ENCODE peak calls at places on chromosome 12, in seven cellular contexts. One of them, this sample, is unnamed.
A peak's percentile ranks its signal among the peaks of the same experiment; 100 is the strongest.

GRCh38 chr12:40254455-40255085 is 29.8 kb downstream of the LRRK2 start:
- DNase-seq in A673: no peak
- DNase-seq in adipocyte: no peak
- DNase-seq in lower lobe of right lung: no peak
- DNase-seq in Karpas-422: no peak
- DNase-seq in ovary: no peak
- DNase-seq in stomach: no peak
- DNase-seq in this sample: no peak

GRCh38 chr12:115489253-115489652 is 788.2 kb downstream of the MED13L start:
- DNase-seq in ovary: no peak
- DNase-seq in Karpas-422: no peak
- DNase-seq in stomach: no peak
- DNase-seq in adipocyte: no peak
- DNase-seq in lower lobe of right lung: no peak
- DNase-seq in A673: no peak
- DNase-seq in this sample: no peak

GRCh38 chr12:131862994-131863710 is 31.3 kb upstream of the ULK1 start:
- DNase-seq in Karpas-422: no peak
- DNase-seq in stomach: no peak
- DNase-seq in adipocyte: peak; percentile 56
- DNase-seq in A673: peak; percentile 82
- DNase-seq in lower lobe of right lung: no peak
- DNase-seq in ovary: peak; percentile 45
- DNase-seq in this sample: no peak

GRCh38 chr12:80422549-80422948 is 21.5 kb upstream of the PTPRQ start:
- DNase-seq in ovary: no peak
- DNase-seq in lower lobe of right lung: no peak
- DNase-seq in A673: no peak
- DNase-seq in adipocyte: peak; percentile 89
- DNase-seq in stomach: no peak
- DNase-seq in Karpas-422: no peak
- DNase-seq in this sample: no peak

GRCh38 chr12:78386871-78387270 is 477.7 kb upstream of the SYT1 start:
- DNase-seq in lower lobe of right lung: no peak
- DNase-seq in ovary: no peak
- DNase-seq in stomach: no peak
- DNase-seq in adipocyte: no peak
- DNase-seq in Karpas-422: no peak
- DNase-seq in A673: no peak
- DNase-seq in this sample: no peak

GRCh38 chr12:92511776-92512175 is 191.0 kb upstream of the PLEKHG7 start:
- DNase-seq in A673: no peak
- DNase-seq in ovary: no peak
- DNase-seq in adipocyte: no peak
- DNase-seq in lower lobe of right lung: no peak
- DNase-seq in Karpas-422: no peak
- DNase-seq in stomach: no peak
- DNase-seq in this sample: no peak

GRCh38 chr12:111842556-111843396 is 748 bp downstream of the MAPKAPK5 start:
- DNase-seq in A673: peak; percentile 29
- DNase-seq in adipocyte: peak; percentile 51
- DNase-seq in ovary: no peak
- DNase-seq in lower lobe of right lung: no peak
- DNase-seq in Karpas-422: peak; percentile 66
- DNase-seq in stomach: no peak
- DNase-seq in this sample: peak; percentile 77

GRCh38 chr12:54017845-54018607 is 9.2 kb downstream of the HOXC8 start:
- DNase-seq in Karpas-422: peak; percentile 98
- DNase-seq in A673: peak; percentile 99
- DNase-seq in ovary: peak; percentile 96
- DNase-seq in adipocyte: peak; percentile 61
- DNase-seq in lower lobe of right lung: peak; percentile 68
- DNase-seq in stomach: peak; percentile 67
- DNase-seq in this sample: peak; percentile 36

GRCh38 chr12:44532940-44533339 is 343.2 kb downstream of the NELL2 start:
- DNase-seq in ovary: no peak
- DNase-seq in Karpas-422: no peak
- DNase-seq in adipocyte: no peak
- DNase-seq in stomach: no peak
- DNase-seq in lower lobe of right lung: no peak
- DNase-seq in A673: no peak
- DNase-seq in this sample: no peak

GRCh38 chr12:69042557-69042956 is 109.6 kb upstream of the CPM start:
- DNase-seq in lower lobe of right lung: no peak
- DNase-seq in adipocyte: peak; percentile 19
- DNase-seq in Karpas-422: no peak
- DNase-seq in ovary: no peak
- DNase-seq in stomach: no peak
- DNase-seq in A673: no peak
- DNase-seq in this sample: no peak

GRCh38 chr12:70698345-70698744 is 61.1 kb upstream of the PTPRB start:
- DNase-seq in A673: no peak
- DNase-seq in lower lobe of right lung: no peak
- DNase-seq in Karpas-422: no peak
- DNase-seq in adipocyte: no peak
- DNase-seq in stomach: no peak
- DNase-seq in ovary: no peak
- DNase-seq in this sample: no peak

GRCh38 chr12:13248956-13249355 is 52.4 kb downstream of the EMP1 start:
- DNase-seq in adipocyte: no peak
- DNase-seq in Karpas-422: no peak
- DNase-seq in stomach: no peak
- DNase-seq in A673: no peak
- DNase-seq in ovary: no peak
- DNase-seq in lower lobe of right lung: no peak
- DNase-seq in this sample: no peak

GRCh38 chr12:68808388-68809189 is 612 bp downstream of the MDM2 start:
- DNase-seq in Karpas-422: peak; percentile 78
- DNase-seq in A673: peak; percentile 75
- DNase-seq in lower lobe of right lung: peak; percentile 87
- DNase-seq in ovary: peak; percentile 74
- DNase-seq in stomach: peak; percentile 79
- DNase-seq in adipocyte: peak; percentile 95
- DNase-seq in this sample: peak; percentile 87

GRCh38 chr12:12156116-12156515 is 85.4 kb downstream of the BCL2L14 start:
- DNase-seq in ovary: no peak
- DNase-seq in Karpas-422: no peak
- DNase-seq in stomach: no peak
- DNase-seq in A673: no peak
- DNase-seq in adipocyte: no peak
- DNase-seq in lower lobe of right lung: no peak
- DNase-seq in this sample: no peak

GRCh38 chr12:100539209-100539608 is 34.3 kb upstream of the GAS2L3 start:
- DNase-seq in lower lobe of right lung: no peak
- DNase-seq in Karpas-422: peak; percentile 68
- DNase-seq in stomach: no peak
- DNase-seq in adipocyte: peak; percentile 48
- DNase-seq in A673: peak; percentile 64
- DNase-seq in ovary: no peak
- DNase-seq in this sample: peak; percentile 29

GRCh38 chr12:107590369-107591094 is 95.1 kb upstream of the PWP1 start:
- DNase-seq in A673: no peak
- DNase-seq in lower lobe of right lung: no peak
- DNase-seq in Karpas-422: no peak
- DNase-seq in ovary: no peak
- DNase-seq in adipocyte: no peak
- DNase-seq in stomach: no peak
- DNase-seq in this sample: no peak

GRCh38 chr12:101782544-101782855 is 43.2 kb upstream of the SYCP3 start:
- DNase-seq in Karpas-422: no peak
- DNase-seq in A673: no peak
- DNase-seq in stomach: no peak
- DNase-seq in ovary: no peak
- DNase-seq in adipocyte: no peak
- DNase-seq in lower lobe of right lung: no peak
- DNase-seq in this sample: no peak

GRCh38 chr12:112314981-112315380 is 67.2 kb downstream of the HECTD4 start:
- DNase-seq in ovary: no peak
- DNase-seq in stomach: no peak
- DNase-seq in lower lobe of right lung: no peak
- DNase-seq in adipocyte: no peak
- DNase-seq in A673: no peak
- DNase-seq in Karpas-422: no peak
- DNase-seq in this sample: no peak

GRCh38 chr12:93243382-93243688 is 134.4 kb upstream of the NUDT4 start:
- DNase-seq in A673: no peak
- DNase-seq in adipocyte: no peak
- DNase-seq in lower lobe of right lung: no peak
- DNase-seq in ovary: no peak
- DNase-seq in Karpas-422: no peak
- DNase-seq in stomach: no peak
- DNase-seq in this sample: no peak

GRCh38 chr12:52392465-52393007 is 7.1 kb upstream of the KRT84 start:
- DNase-seq in lower lobe of right lung: no peak
- DNase-seq in stomach: no peak
- DNase-seq in Karpas-422: no peak
- DNase-seq in ovary: no peak
- DNase-seq in adipocyte: no peak
- DNase-seq in A673: no peak
- DNase-seq in this sample: no peak

GRCh38 chr12:3492868-3493224 is 1.8 kb downstream of the PRMT8 start:
- DNase-seq in A673: no peak
- DNase-seq in adipocyte: no peak
- DNase-seq in stomach: no peak
- DNase-seq in Karpas-422: no peak
- DNase-seq in ovary: no peak
- DNase-seq in lower lobe of right lung: no peak
- DNase-seq in this sample: no peak

GRCh38 chr12:43057561-43057960 is 468.0 kb upstream of the PRICKLE1 start:
- DNase-seq in A673: no peak
- DNase-seq in lower lobe of right lung: no peak
- DNase-seq in adipocyte: peak; percentile 33
- DNase-seq in stomach: no peak
- DNase-seq in ovary: no peak
- DNase-seq in Karpas-422: no peak
- DNase-seq in this sample: no peak

DNA sequence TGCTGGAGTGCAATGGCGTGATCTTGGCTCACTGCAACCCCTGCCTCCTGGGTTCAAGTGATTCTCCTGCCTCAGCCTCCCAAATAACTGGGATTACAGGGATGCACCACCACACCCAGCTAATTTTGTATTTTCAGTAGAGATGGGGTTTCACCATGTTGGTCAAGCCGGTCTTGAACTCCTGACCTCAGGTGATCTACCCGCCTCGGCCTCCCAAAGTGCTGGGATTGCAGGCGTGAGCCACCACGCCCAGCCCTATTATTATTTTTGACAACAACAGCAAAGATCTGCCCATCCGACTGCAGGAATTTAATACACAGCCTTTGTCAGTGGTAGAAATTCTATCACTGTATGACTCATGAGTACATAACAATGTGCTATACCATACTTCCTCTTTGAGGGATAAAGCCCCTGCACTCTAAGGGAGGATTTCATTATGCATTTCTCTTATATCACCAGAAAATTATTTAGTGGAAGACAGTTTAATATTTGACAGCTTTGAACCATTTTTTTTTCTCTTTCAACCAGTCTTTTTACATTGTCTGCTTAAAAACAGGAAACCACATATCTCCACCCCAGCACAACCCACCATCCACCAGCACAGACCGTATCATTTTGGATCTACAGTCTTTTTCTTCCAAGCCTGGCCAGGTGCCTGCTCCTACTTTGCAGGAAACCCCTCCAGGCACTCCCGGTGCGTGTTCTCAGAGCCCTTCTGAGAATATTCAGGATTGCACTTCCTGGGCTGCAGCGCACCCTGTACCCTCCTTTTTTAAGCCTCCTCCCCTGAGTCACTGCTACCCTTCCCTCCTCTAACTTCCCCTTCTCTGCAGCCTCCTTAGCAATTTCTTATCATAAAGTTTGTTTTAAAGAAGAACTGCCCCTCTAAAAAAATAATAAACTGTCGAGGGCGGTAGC is 594 bp downstream of the ARHGDIB start:
- DNase-seq in stomach: no peak
- DNase-seq in adipocyte: peak; percentile 17
- DNase-seq in Karpas-422: peak; percentile 77
- DNase-seq in A673: peak; percentile 86
- DNase-seq in ovary: no peak
- DNase-seq in lower lobe of right lung: no peak
- DNase-seq in this sample: no peak
- H3K4me1 ChIP-seq in stomach: no peaks in the 10 kb centered on the region
- H3K4me1 ChIP-seq in adipocyte: peaks cover 10% of the 10 kb centered on the region
- H3K4me1 ChIP-seq in Karpas-422: peaks cover 71% of the 10 kb centered on the region
- H3K4me1 ChIP-seq in A673: peaks cover 57% of the 10 kb centered on the region
- H3K4me1 ChIP-seq in ovary: peaks cover 2% of the 10 kb centered on the region
- H3K4me1 ChIP-seq in lower lobe of right lung: peaks cover 52% of the 10 kb centered on the region
- H3K4me1 ChIP-seq in this sample: no peaks in the 10 kb centered on the region

GRCh38 chr12:120689397-120690082 is 2.6 kb downstream of the MLEC start:
- DNase-seq in adipocyte: peak; percentile 38
- DNase-seq in lower lobe of right lung: no peak
- DNase-seq in Karpas-422: no peak
- DNase-seq in A673: no peak
- DNase-seq in ovary: peak; percentile 19
- DNase-seq in stomach: no peak
- DNase-seq in this sample: peak; percentile 36
- H3K4me1 ChIP-seq in adipocyte: peaks cover 48% of the 10 kb centered on the region
- H3K4me1 ChIP-seq in lower lobe of right lung: peaks cover 60% of the 10 kb centered on the region
- H3K4me1 ChIP-seq in Karpas-422: peaks cover 42% of the 10 kb centered on the region
- H3K4me1 ChIP-seq in A673: peaks cover 24% of the 10 kb centered on the region
- H3K4me1 ChIP-seq in ovary: peaks cover 9% of the 10 kb centered on the region
- H3K4me1 ChIP-seq in stomach: peaks cover 57% of the 10 kb centered on the region
- H3K4me1 ChIP-seq in this sample: peaks cover 18% of the 10 kb centered on the region

GRCh38 chr12:75990189-75990912 is 41.2 kb downstream of the PHLDA1 start:
- DNase-seq in Karpas-422: peak; percentile 41
- DNase-seq in adipocyte: no peak
- DNase-seq in A673: no peak
- DNase-seq in lower lobe of right lung: no peak
- DNase-seq in ovary: no peak
- DNase-seq in stomach: no peak
- DNase-seq in this sample: no peak

GRCh38 chr12:75984577-75985182 is 46.9 kb downstream of the PHLDA1 start:
- DNase-seq in stomach: no peak
- DNase-seq in Karpas-422: peak; percentile 21
- DNase-seq in ovary: no peak
- DNase-seq in lower lobe of right lung: no peak
- DNase-seq in A673: no peak
- DNase-seq in adipocyte: no peak
- DNase-seq in this sample: no peak

GRCh38 chr12:75985566-75985965 is 46.0 kb downstream of the PHLDA1 start:
- DNase-seq in Karpas-422: no peak
- DNase-seq in ovary: no peak
- DNase-seq in A673: no peak
- DNase-seq in adipocyte: no peak
- DNase-seq in stomach: no peak
- DNase-seq in lower lobe of right lung: no peak
- DNase-seq in this sample: no peak

GRCh38 chr12:75982974-75983660 is 48.5 kb downstream of the PHLDA1 start:
- DNase-seq in Karpas-422: peak; percentile 9
- DNase-seq in A673: no peak
- DNase-seq in lower lobe of right lung: no peak
- DNase-seq in adipocyte: peak; percentile 38
- DNase-seq in stomach: no peak
- DNase-seq in ovary: no peak
- DNase-seq in this sample: peak; percentile 35

GRCh38 chr12:75986001-75986739 is 45.4 kb downstream of the PHLDA1 start:
- DNase-seq in stomach: no peak
- DNase-seq in adipocyte: no peak
- DNase-seq in A673: no peak
- DNase-seq in Karpas-422: no peak
- DNase-seq in lower lobe of right lung: no peak
- DNase-seq in ovary: no peak
- DNase-seq in this sample: peak; percentile 33
- H3K4me1 ChIP-seq in stomach: peaks cover 14% of the 10 kb centered on the region
- H3K4me1 ChIP-seq in adipocyte: peaks cover 10% of the 10 kb centered on the region
- H3K4me1 ChIP-seq in A673: peaks cover 5% of the 10 kb centered on the region
- H3K4me1 ChIP-seq in Karpas-422: peaks cover 10% of the 10 kb centered on the region
- H3K4me1 ChIP-seq in lower lobe of right lung: peaks cover 34% of the 10 kb centered on the region
- H3K4me1 ChIP-seq in ovary: no peaks in the 10 kb centered on the region
- H3K4me1 ChIP-seq in this sample: no peaks in the 10 kb centered on the region

GRCh38 chr12:124684496-124684895 is 117.1 kb upstream of the NCOR2 start:
- DNase-seq in lower lobe of right lung: no peak
- DNase-seq in stomach: no peak
- DNase-seq in A673: no peak
- DNase-seq in ovary: peak; percentile 42
- DNase-seq in adipocyte: peak; percentile 23
- DNase-seq in Karpas-422: no peak
- DNase-seq in this sample: no peak
- H3K4me1 ChIP-seq in lower lobe of right lung: peaks cover 85% of the 10 kb centered on the region
- H3K4me1 ChIP-seq in stomach: peaks cover 66% of the 10 kb centered on the region
- H3K4me1 ChIP-seq in A673: peaks cover 37% of the 10 kb centered on the region
- H3K4me1 ChIP-seq in ovary: peaks cover 17% of the 10 kb centered on the region
- H3K4me1 ChIP-seq in adipocyte: peaks cover 81% of the 10 kb centered on the region
- H3K4me1 ChIP-seq in Karpas-422: peaks cover 31% of the 10 kb centered on the region
- H3K4me1 ChIP-seq in this sample: no peaks in the 10 kb centered on the region